ENCODE peak calls at places on chromosomes 2 and 18, in four cellular contexts. One of them, this sample, is unnamed.
A peak's percentile ranks its signal among the peaks of the same experiment; 100 is the strongest.

GRCh38 chr18:62950246-62950645 is 234.9 kb downstream of the PHLPP1 start:
- DNase-seq in GM23338: no peak
- DNase-seq in sigmoid colon: no peak
- DNase-seq in spleen: no peak
- DNase-seq in this sample: no peak

GRCh38 chr2:16192416-16193216 is 252.3 kb downstream of the MYCN start:
- DNase-seq in spleen: no peak
- DNase-seq in GM23338: no peak
- DNase-seq in sigmoid colon: no peak
- DNase-seq in this sample: no peak

GRCh38 chr2:28251337-28251736 is 141.3 kb upstream of the FOSL2 start:
- DNase-seq in sigmoid colon: no peak
- DNase-seq in GM23338: no peak
- DNase-seq in spleen: no peak
- DNase-seq in this sample: no peak

GRCh38 chr18:27789406-27789805 is 387.5 kb downstream of the CDH2 start:
- DNase-seq in GM23338: no peak
- DNase-seq in spleen: no peak
- DNase-seq in sigmoid colon: no peak
- DNase-seq in this sample: no peak

GRCh38 chr2:236679906-236680305 is 110.3 kb downstream of the ACKR3 start:
- DNase-seq in sigmoid colon: no peak
- DNase-seq in spleen: no peak
- DNase-seq in GM23338: no peak
- DNase-seq in this sample: no peak

GRCh38 chr18:63844254-63844653 is 43.3 kb upstream of the SERPINB2 start:
- DNase-seq in GM23338: peak; percentile 61
- DNase-seq in sigmoid colon: no peak
- DNase-seq in spleen: no peak
- DNase-seq in this sample: no peak

GRCh38 chr2:29000481-29000880 is 19.4 kb downstream of the TOGARAM2 start:
- DNase-seq in GM23338: no peak
- DNase-seq in sigmoid colon: peak; percentile 79
- DNase-seq in spleen: peak; percentile 93
- DNase-seq in this sample: no peak

GRCh38 chr18:10020176-10020575 is 106.4 kb downstream of the VAPA start:
- DNase-seq in GM23338: no peak
- DNase-seq in sigmoid colon: no peak
- DNase-seq in spleen: no peak
- DNase-seq in this sample: peak; percentile 27

GRCh38 chr2:24857741-24858140 is 62.3 kb downstream of the ADCY3 start:
- DNase-seq in spleen: peak; percentile 28
- DNase-seq in GM23338: no peak
- DNase-seq in sigmoid colon: no peak
- DNase-seq in this sample: no peak

GRCh38 chr2:135011633-135012032 is 35.6 kb downstream of the MAP3K19 start:
- DNase-seq in sigmoid colon: no peak
- DNase-seq in spleen: no peak
- DNase-seq in GM23338: no peak
- DNase-seq in this sample: no peak

GRCh38 chr2:128457716-128458115 is 139.0 kb upstream of the HS6ST1 start:
- DNase-seq in spleen: no peak
- DNase-seq in sigmoid colon: no peak
- DNase-seq in GM23338: no peak
- DNase-seq in this sample: peak; percentile 77

GRCh38 chr2:78145997-78146722 is 624.0 kb upstream of the LRRTM4 start:
- DNase-seq in GM23338: no peak
- DNase-seq in sigmoid colon: no peak
- DNase-seq in spleen: no peak
- DNase-seq in this sample: no peak

GRCh38 chr2:104969564-104969963 is 68.3 kb upstream of the MRPS9 start:
- DNase-seq in GM23338: peak; percentile 30
- DNase-seq in sigmoid colon: no peak
- DNase-seq in spleen: no peak
- DNase-seq in this sample: no peak

GRCh38 chr18:67735506-67735905 is 219.0 kb upstream of the DSEL start:
- DNase-seq in GM23338: peak; percentile 2
- DNase-seq in spleen: no peak
- DNase-seq in sigmoid colon: no peak
- DNase-seq in this sample: no peak

GRCh38 chr2:71560286-71561011 is 107.1 kb downstream of the DYSF start:
- DNase-seq in GM23338: no peak
- DNase-seq in spleen: no peak
- DNase-seq in sigmoid colon: no peak
- DNase-seq in this sample: no peak

GRCh38 chr2:174350018-174350417 is 15.3 kb downstream of the SP9 start:
- DNase-seq in sigmoid colon: no peak
- DNase-seq in GM23338: peak; percentile 66
- DNase-seq in spleen: no peak
- DNase-seq in this sample: no peak

GRCh38 chr2:136081582-136082210 is 36.3 kb downstream of the CXCR4 start:
- DNase-seq in spleen: no peak
- DNase-seq in GM23338: no peak
- DNase-seq in sigmoid colon: no peak
- DNase-seq in this sample: no peak

GRCh38 chr2:74525717-74526648 is at the start of gene DQX1:
- DNase-seq in spleen: peak; percentile 55
- DNase-seq in GM23338: peak; percentile 85
- DNase-seq in sigmoid colon: no peak
- DNase-seq in this sample: no peak

GRCh38 chr2:223055140-223055539 is 3.1 kb downstream of the KCNE4 start:
- DNase-seq in sigmoid colon: no peak
- DNase-seq in spleen: no peak
- DNase-seq in GM23338: no peak
- DNase-seq in this sample: no peak

GRCh38 chr18:51135795-51136194 is 61.7 kb downstream of the MEX3C start:
- DNase-seq in GM23338: peak; percentile 75
- DNase-seq in spleen: no peak
- DNase-seq in sigmoid colon: no peak
- DNase-seq in this sample: no peak

GRCh38 chr2:106847366-106847765 is 38.6 kb downstream of the ST6GAL2 start:
- DNase-seq in GM23338: no peak
- DNase-seq in spleen: no peak
- DNase-seq in sigmoid colon: no peak
- DNase-seq in this sample: no peak

GRCh38 chr18:78642561-78643398 is 336.8 kb upstream of the SALL3 start:
- DNase-seq in sigmoid colon: no peak
- DNase-seq in spleen: no peak
- DNase-seq in GM23338: no peak
- DNase-seq in this sample: no peak

GRCh38 chr2:75600418-75601088 is 39.8 kb upstream of the EVA1A start:
- DNase-seq in sigmoid colon: no peak
- DNase-seq in spleen: no peak
- DNase-seq in GM23338: no peak
- DNase-seq in this sample: no peak

GRCh38 chr2:239937866-239938640 is 87.1 kb downstream of the NDUFA10 start:
- DNase-seq in sigmoid colon: peak; percentile 48
- DNase-seq in spleen: peak; percentile 64
- DNase-seq in GM23338: no peak
- DNase-seq in this sample: no peak

GRCh38 chr2:58710795-58711279 is 469.7 kb upstream of the FANCL start:
- DNase-seq in spleen: no peak
- DNase-seq in sigmoid colon: peak; percentile 61
- DNase-seq in GM23338: no peak
- DNase-seq in this sample: no peak

GRCh38 chr2:179543361-179543901 is 278.8 kb upstream of the SESTD1 start:
- DNase-seq in GM23338: peak; percentile 7
- DNase-seq in spleen: no peak
- DNase-seq in sigmoid colon: no peak
- DNase-seq in this sample: no peak

GRCh38 chr2:148306027-148306426 is 285.1 kb downstream of the MBD5 start:
- DNase-seq in GM23338: peak; percentile 23
- DNase-seq in spleen: no peak
- DNase-seq in sigmoid colon: no peak
- DNase-seq in this sample: no peak

GRCh38 chr2:178846458-178846802 is 39.2 kb upstream of the TTN start:
- DNase-seq in spleen: no peak
- DNase-seq in sigmoid colon: no peak
- DNase-seq in GM23338: peak; percentile 12
- DNase-seq in this sample: no peak

GRCh38 chr2:108547606-108548005 is 13.3 kb downstream of the LIMS1 start:
- DNase-seq in GM23338: no peak
- DNase-seq in spleen: no peak
- DNase-seq in sigmoid colon: no peak
- DNase-seq in this sample: no peak

GRCh38 chr2:210198326-210198725 is 26.9 kb downstream of the ACADL start:
- DNase-seq in spleen: no peak
- DNase-seq in GM23338: no peak
- DNase-seq in sigmoid colon: no peak
- DNase-seq in this sample: no peak

GRCh38 chr18:9433616-9434239 is 41.6 kb upstream of the RALBP1 start:
- DNase-seq in spleen: no peak
- DNase-seq in GM23338: peak; percentile 12
- DNase-seq in sigmoid colon: no peak
- DNase-seq in this sample: peak; percentile 34

GRCh38 chr2:170361359-170361936 is 183.5 kb downstream of the MYO3B start:
- DNase-seq in spleen: no peak
- DNase-seq in sigmoid colon: no peak
- DNase-seq in GM23338: peak; percentile 82
- DNase-seq in this sample: no peak

GRCh38 chr2:224324604-224325003 is 77.3 kb downstream of the FAM124B start:
- DNase-seq in spleen: no peak
- DNase-seq in sigmoid colon: no peak
- DNase-seq in GM23338: no peak
- DNase-seq in this sample: no peak

GRCh38 chr2:218027426-218028188 is 24.8 kb upstream of the TNS1 start:
- DNase-seq in spleen: no peak
- DNase-seq in GM23338: no peak
- DNase-seq in sigmoid colon: peak; percentile 50
- DNase-seq in this sample: peak; percentile 81

GRCh38 chr2:229154381-229154780 is 116.7 kb downstream of the PID1 start:
- DNase-seq in spleen: no peak
- DNase-seq in sigmoid colon: no peak
- DNase-seq in GM23338: no peak
- DNase-seq in this sample: no peak

GRCh38 chr2:74199275-74199701 is 873 bp downstream of the MTHFD2 start:
- DNase-seq in GM23338: no peak
- DNase-seq in spleen: no peak
- DNase-seq in sigmoid colon: no peak
- DNase-seq in this sample: no peak

GRCh38 chr18:11733031-11733430 is 44.0 kb downstream of the GNAL start:
- DNase-seq in sigmoid colon: peak; percentile 88
- DNase-seq in spleen: peak; percentile 94
- DNase-seq in GM23338: peak; percentile 88
- DNase-seq in this sample: no peak

DNA sequence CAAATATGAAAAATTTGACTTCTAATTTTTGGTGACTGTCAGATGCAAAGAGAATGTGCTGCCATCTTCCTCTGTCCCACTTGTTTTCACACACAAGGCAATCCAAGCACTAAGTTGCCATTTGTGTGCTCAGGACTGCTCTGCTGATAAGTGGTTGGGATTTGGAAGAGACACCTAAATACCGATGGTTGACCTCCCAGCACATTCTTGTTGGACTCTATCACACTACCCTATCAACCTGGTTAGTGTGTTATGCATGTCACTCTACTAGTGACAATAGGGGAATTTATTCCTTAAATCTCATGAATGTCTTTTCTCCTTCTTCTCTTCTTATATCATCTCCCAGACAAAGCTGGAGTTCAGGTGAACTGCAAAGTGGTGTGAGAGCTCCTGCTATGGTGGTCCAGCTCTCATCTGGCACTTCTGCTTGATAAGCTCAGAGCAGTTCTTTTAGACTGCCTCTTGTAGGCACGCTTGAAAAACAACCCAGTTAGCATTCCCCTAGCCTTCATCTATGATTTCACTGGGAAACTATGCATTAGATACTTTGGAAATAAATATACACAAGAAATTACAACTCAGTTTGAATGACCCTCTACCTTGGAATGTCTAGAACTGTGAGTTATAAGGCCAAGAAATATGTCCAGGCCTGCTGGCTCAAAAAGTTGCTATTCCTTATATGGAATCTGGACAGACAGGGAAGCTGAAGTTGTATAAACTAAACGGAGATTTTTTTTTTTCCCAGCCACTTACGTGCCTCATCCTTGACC is 404.8 kb downstream of the MEIS1 start:
- DNase-seq in sigmoid colon: no peak
- DNase-seq in spleen: no peak
- DNase-seq in GM23338: no peak
- DNase-seq in this sample: no peak
- TF ChIP-seq POLR2AphosphoS5 in sigmoid colon: peak; percentile 58
- TF ChIP-seq POLR2AphosphoS5 in spleen: no peak
- TF ChIP-seq POLR2AphosphoS5 in GM23338: no peak
- TF ChIP-seq POLR2AphosphoS5 in this sample: no peak

DNA sequence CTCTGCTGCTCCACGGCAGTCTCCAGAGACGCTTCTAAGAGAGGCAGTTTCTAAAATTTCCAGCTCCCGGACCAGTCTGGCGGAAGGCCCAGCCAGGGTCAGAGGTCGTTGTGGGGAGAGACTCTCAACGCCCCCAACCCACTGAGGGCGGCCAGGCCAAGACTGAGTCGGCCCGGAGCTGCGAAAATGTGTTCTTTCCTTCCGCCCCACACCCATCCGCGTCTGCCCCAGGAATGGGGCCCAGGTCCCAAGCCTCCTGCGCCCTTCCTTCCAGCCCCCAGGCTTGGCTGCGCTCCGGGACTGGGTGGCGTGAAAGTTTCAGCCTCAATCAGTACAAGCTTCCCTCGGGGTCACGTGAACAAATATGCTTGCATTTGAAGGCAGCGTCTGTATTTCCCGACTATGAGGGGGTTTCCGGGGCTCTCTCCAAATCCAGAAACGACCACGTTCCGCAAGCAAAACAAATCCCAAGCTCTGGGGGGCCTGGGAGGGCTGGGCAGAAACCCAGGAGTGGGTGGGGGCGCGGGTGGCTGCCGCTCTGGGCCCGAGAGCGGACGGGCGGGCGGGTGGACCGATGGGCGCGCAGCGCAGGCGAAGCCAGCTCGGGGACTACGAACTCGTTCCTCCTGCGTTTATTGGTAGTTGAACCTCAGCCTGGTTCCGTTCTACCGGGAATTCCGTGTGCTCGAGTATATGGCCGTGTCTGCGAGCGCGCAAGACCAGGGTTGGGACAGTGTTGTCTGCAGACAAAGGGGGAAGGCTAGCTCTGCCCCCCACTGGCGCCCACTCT is 3.3 kb downstream of the HOXD3 start:
- DNase-seq in sigmoid colon: no peak
- DNase-seq in GM23338: peak; percentile 46
- DNase-seq in spleen: no peak
- DNase-seq in this sample: no peak
- TF ChIP-seq POLR2AphosphoS5 in sigmoid colon: no peak
- TF ChIP-seq POLR2AphosphoS5 in GM23338: no peak
- TF ChIP-seq POLR2AphosphoS5 in spleen: no peak
- TF ChIP-seq POLR2AphosphoS5 in this sample: no peak

GRCh38 chr18:57942493-57942892 is 101.5 kb upstream of the NEDD4L start:
- DNase-seq in spleen: no peak
- DNase-seq in GM23338: peak; percentile 9
- DNase-seq in sigmoid colon: no peak
- DNase-seq in this sample: no peak
- TF ChIP-seq POLR2AphosphoS5 in spleen: no peak
- TF ChIP-seq POLR2AphosphoS5 in GM23338: no peak
- TF ChIP-seq POLR2AphosphoS5 in sigmoid colon: no peak
- TF ChIP-seq POLR2AphosphoS5 in this sample: no peak

GRCh38 chr18:60654298-60654697 is 281.7 kb upstream of the MC4R start:
- DNase-seq in sigmoid colon: no peak
- DNase-seq in GM23338: peak; percentile 9
- DNase-seq in spleen: no peak
- DNase-seq in this sample: no peak

GRCh38 chr18:60662491-60662890 is 289.9 kb upstream of the MC4R start:
- DNase-seq in GM23338: no peak
- DNase-seq in sigmoid colon: no peak
- DNase-seq in spleen: peak; percentile 62
- DNase-seq in this sample: no peak

GRCh38 chr18:60656563-60656962 is 284.0 kb upstream of the MC4R start:
- DNase-seq in spleen: no peak
- DNase-seq in sigmoid colon: no peak
- DNase-seq in GM23338: no peak
- DNase-seq in this sample: no peak
- TF ChIP-seq POLR2AphosphoS5 in spleen: no peak
- TF ChIP-seq POLR2AphosphoS5 in sigmoid colon: no peak
- TF ChIP-seq POLR2AphosphoS5 in GM23338: no peak
- TF ChIP-seq POLR2AphosphoS5 in this sample: no peak

This sample was measured in vagina.